ENCODE peak calls at places on chromosomes 5 and 9, in five cellular contexts. S is BJ, G is H9, N is mesothelial cell of epicardium, X is nephron progenitor cell. L is an unnamed sample.

GRCh38 chr5:62886603-62887315 is 308.1 kb downstream of the LRRC70 start:
- DNase-seq in S (no peak), G (no peak), N (no peak), X (no peak), L (no peak)

GRCh38 chr9:684055-684949 is 157.2 kb upstream of the DMRT1 start:
- DNase-seq in S (no peak), G (peak; percentile 44), N (no peak), X (peak; percentile 29), L (no peak)

GRCh38 chr9:101440714-101441230 is 5.2 kb upstream of the ALDOB start:
- DNase-seq in S (no peak), G (no peak), N (no peak), X (no peak), L (peak; percentile 30)

GRCh38 chr9:136372006-136372405 is 1.5 kb downstream of the CARD9 start:
- DNase-seq in S (no peak), G (no peak), N (no peak), X (no peak), L (no peak)

GRCh38 chr9:22528485-22528884 is 81.9 kb downstream of the DMRTA1 start:
- DNase-seq in S (no peak), G (no peak), N (no peak), X (no peak), L (peak; percentile 77)

GRCh38 chr9:6944896-6945295 is 187.1 kb downstream of the KDM4C start:
- DNase-seq in S (no peak), G (no peak), N (no peak), X (no peak), L (no peak)

GRCh38 chr5:52963636-52964035 is 25.5 kb upstream of the ITGA2 start:
- DNase-seq in S (no peak), G (no peak), N (no peak), X (no peak), L (no peak)

GRCh38 chr5:73987915-73988314 is 361.9 kb downstream of the ARHGEF28 start:
- DNase-seq in S (no peak), G (no peak), N (no peak), X (no peak), L (no peak)

GRCh38 chr5:170278611-170279500 is 18.7 kb downstream of the LCP2 start:
- DNase-seq in S (no peak), G (peak; percentile 45), N (no peak), X (no peak), L (peak; percentile 79)

DNA sequence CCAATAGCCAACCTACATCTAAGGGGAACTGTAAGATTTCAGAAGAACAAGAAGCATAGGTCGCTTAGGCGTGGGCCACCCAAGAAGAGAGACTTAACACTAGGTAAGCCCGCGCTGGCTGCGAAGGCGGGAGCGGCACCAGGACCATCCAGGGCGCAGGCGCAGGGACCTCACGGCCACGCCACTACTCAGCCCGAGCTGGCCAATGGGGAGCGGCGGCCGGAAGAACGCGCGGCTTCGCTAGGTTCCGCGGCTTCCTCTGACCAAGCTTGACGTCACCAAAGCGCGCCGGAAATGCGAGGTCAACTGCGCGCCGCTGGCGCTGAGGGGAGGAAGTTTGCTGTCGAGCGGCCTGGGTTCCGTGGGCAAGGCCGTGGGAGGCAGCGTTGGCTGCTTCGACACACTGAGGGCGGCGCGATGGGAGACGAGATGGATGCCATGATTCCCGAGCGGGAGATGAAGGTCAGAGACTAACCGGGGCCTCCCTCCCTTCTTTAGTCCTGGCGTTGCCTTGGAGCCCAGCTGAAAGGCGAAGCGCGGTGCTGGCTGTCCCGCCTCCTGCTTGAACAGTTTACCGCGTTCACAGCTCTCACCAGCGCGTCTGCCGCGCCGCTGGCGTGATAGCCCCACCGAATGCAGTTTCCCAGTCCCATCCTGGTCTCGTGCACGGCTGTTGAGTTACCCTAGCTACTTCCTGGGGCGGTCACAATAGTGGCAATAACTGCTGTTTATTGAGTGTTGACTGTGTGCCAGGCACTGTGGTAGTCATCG is at the start of gene NUP214:
- DNase-seq in S (peak; percentile 87), G (peak; percentile 98), N (peak; percentile 99), X (peak; percentile 100), L (peak; percentile 98)
- TF ChIP-seq CTCF in S (no peak), G (no peak), N (no peak), X (no peak), L (no peak)

GRCh38 chr5:159864885-159865622 is 51.2 kb upstream of the ADRA1B start:
- DNase-seq in S (no peak), G (no peak), N (no peak), X (no peak), L (no peak)
- TF ChIP-seq CTCF in S (no peak), G (no peak), N (no peak), X (no peak), L (no peak)

GRCh38 chr5:68021958-68022357 is 193.6 kb upstream of the PIK3R1 start:
- DNase-seq in S (no peak), G (no peak), N (no peak), X (no peak), L (no peak)
- TF ChIP-seq CTCF in S (no peak), G (no peak), N (no peak), X (no peak), L (no peak)

DNA sequence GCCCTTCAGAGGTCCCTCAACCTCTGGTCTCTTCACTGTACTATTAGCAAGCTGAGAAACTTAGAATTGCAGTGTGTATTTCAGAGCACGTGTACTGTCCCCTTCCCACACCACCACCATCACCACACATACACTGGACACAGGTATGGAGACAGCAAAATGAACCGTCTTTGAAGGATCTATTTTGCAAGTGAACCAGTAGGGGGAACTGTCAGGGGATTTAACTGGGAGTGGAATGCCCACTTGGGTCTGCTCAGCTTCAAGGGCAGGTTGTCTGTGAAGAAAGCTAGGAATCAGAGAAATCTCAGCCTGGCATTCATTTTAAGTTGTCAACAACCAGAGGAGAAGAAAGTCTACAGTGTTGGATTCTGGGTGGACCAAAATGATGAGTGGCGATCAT is 147.0 kb downstream of the DCP2 start:
- DNase-seq in S (no peak), G (peak; percentile 37), N (no peak), X (no peak), L (peak; percentile 8)
- TF ChIP-seq CTCF in S (no peak), G (peak; percentile 64), N (no peak), X (peak; percentile 32), L (peak; percentile 64)

DNA sequence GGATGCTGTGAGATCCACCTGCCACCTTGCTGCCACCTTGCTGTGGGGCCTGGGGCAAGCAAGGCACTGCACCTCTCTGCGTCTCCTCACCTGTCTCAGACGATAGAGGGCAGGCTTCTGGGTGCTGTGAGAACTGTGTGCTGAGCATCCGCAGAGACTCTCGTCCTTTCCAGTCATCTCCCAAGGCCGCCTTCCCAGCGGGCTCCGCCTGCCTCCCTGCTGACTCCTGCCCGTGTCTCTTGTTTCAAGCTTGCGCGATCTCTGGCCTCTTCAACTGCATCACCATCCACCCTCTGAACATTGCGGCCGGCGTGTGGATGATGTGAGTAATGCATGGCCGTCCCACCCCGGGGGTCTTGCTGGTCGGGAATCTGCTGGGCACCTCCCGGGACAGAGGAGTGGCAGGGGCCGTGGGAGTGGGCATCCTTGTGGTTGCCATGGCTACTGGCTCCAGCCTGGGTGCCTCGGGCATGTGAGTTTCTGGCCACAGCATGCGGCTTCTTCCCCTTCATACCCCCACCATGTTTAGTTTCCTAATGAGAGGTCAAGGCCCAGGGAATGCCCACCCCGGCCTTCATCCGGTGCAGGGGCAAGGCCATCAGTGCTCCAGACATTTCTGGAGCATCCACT is 3.6 kb downstream of the CACFD1 start:
- DNase-seq in S (no peak), G (peak; percentile 81), N (no peak), X (no peak), L (peak; percentile 51)
- TF ChIP-seq CTCF in S (no peak), G (peak; percentile 70), N (no peak), X (no peak), L (peak; percentile 78)

GRCh38 chr5:171630047-171630669 is 155.5 kb upstream of the SMIM23 start:
- DNase-seq in S (no peak), G (peak; percentile 81), N (peak; percentile 47), X (peak; percentile 80), L (no peak)
- TF ChIP-seq CTCF in S (peak; percentile 72), G (peak; percentile 67), N (peak; percentile 16), X (peak; percentile 30), L (no peak)

DNA sequence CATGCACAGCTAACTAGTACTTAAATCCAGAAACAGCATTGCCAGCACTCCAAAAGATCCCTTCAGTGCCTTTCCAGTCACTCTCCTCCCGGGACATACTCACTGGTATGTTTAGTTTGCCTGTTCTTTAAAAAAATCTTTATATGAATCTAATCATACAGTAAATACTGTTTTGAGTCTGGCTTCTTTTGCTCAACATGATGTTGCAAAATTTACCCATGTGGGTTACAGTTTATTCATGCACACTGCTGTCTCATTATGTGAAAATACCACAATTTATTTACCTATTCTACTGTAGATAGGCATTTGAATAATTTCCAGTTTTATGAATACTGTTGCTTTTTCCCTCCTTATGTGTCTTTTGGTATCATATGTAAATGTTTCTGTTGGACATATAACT is 13.5 kb downstream of the NDFIP1 start:
- DNase-seq in S (no peak), G (no peak), N (no peak), X (no peak), L (no peak)
- TF ChIP-seq CTCF in S (no peak), G (no peak), N (no peak), X (no peak), L (no peak)

L was measured in OCI-LY7.